ENCODE peak calls at places on chromosomes 16 and 17, in eight cellular contexts. One of them, this sample, is unnamed.

GRCh38 chr16:72936408-72936807 is 111.5 kb downstream of the ZFHX3 start:
- DNase-seq in Peyer's patch: no peak
- DNase-seq in BJ: no peak
- DNase-seq in fibroblast of the aortic adventitia: no peak
- DNase-seq in neural crest cell: no peak
- DNase-seq in AG10803: no peak
- DNase-seq in dorsolateral prefrontal cortex: no peak
- DNase-seq in bronchial epithelial cell: no peak
- DNase-seq in this sample: no peak

GRCh38 chr17:40872416-40872815 is 5.4 kb upstream of the KRT12 start:
- DNase-seq in Peyer's patch: no peak
- DNase-seq in BJ: no peak
- DNase-seq in fibroblast of the aortic adventitia: no peak
- DNase-seq in neural crest cell: no peak
- DNase-seq in AG10803: no peak
- DNase-seq in dorsolateral prefrontal cortex: no peak
- DNase-seq in bronchial epithelial cell: no peak
- DNase-seq in this sample: no peak

GRCh38 chr16:10668322-10669045 is 26.2 kb downstream of the TEKT5 start:
- DNase-seq in Peyer's patch: no peak
- DNase-seq in BJ: no peak
- DNase-seq in fibroblast of the aortic adventitia: peak
- DNase-seq in neural crest cell: peak
- DNase-seq in AG10803: peak
- DNase-seq in dorsolateral prefrontal cortex: no peak
- DNase-seq in bronchial epithelial cell: no peak
- DNase-seq in this sample: peak

GRCh38 chr17:38749222-38750043 is 1.3 kb upstream of the PCGF2 start:
- DNase-seq in Peyer's patch: peak
- DNase-seq in BJ: peak
- DNase-seq in fibroblast of the aortic adventitia: peak
- DNase-seq in neural crest cell: peak
- DNase-seq in AG10803: peak
- DNase-seq in dorsolateral prefrontal cortex: no peak
- DNase-seq in bronchial epithelial cell: no peak
- DNase-seq in this sample: no peak

GRCh38 chr17:17823433-17824118 is 13.2 kb downstream of the SREBF1 start:
- DNase-seq in Peyer's patch: peak
- DNase-seq in BJ: no peak
- DNase-seq in fibroblast of the aortic adventitia: peak
- DNase-seq in neural crest cell: peak
- DNase-seq in AG10803: peak
- DNase-seq in dorsolateral prefrontal cortex: peak
- DNase-seq in bronchial epithelial cell: peak
- DNase-seq in this sample: peak

GRCh38 chr17:596287-596686 is 118.4 kb downstream of the VPS53 start:
- DNase-seq in Peyer's patch: no peak
- DNase-seq in BJ: no peak
- DNase-seq in fibroblast of the aortic adventitia: no peak
- DNase-seq in neural crest cell: no peak
- DNase-seq in AG10803: no peak
- DNase-seq in dorsolateral prefrontal cortex: no peak
- DNase-seq in bronchial epithelial cell: peak
- DNase-seq in this sample: no peak

GRCh38 chr16:9260665-9261064 is 169.2 kb downstream of the HAPSTR1 start:
- DNase-seq in Peyer's patch: no peak
- DNase-seq in BJ: no peak
- DNase-seq in fibroblast of the aortic adventitia: no peak
- DNase-seq in neural crest cell: no peak
- DNase-seq in AG10803: no peak
- DNase-seq in dorsolateral prefrontal cortex: no peak
- DNase-seq in bronchial epithelial cell: no peak
- DNase-seq in this sample: no peak

GRCh38 chr16:53129281-53130192 is 74.7 kb downstream of the CHD9 start:
- DNase-seq in Peyer's patch: no peak
- DNase-seq in BJ: no peak
- DNase-seq in fibroblast of the aortic adventitia: peak
- DNase-seq in neural crest cell: no peak
- DNase-seq in AG10803: peak
- DNase-seq in dorsolateral prefrontal cortex: no peak
- DNase-seq in bronchial epithelial cell: peak
- DNase-seq in this sample: no peak

GRCh38 chr17:36182176-36183000 is 6.0 kb upstream of the TBC1D3B start:
- DNase-seq in Peyer's patch: peak
- DNase-seq in BJ: no peak
- DNase-seq in fibroblast of the aortic adventitia: no peak
- DNase-seq in neural crest cell: peak
- DNase-seq in AG10803: no peak
- DNase-seq in dorsolateral prefrontal cortex: no peak
- DNase-seq in bronchial epithelial cell: no peak
- DNase-seq in this sample: no peak

GRCh38 chr16:50839920-50840729 is 98.2 kb downstream of the CYLD start:
- DNase-seq in Peyer's patch: no peak
- DNase-seq in BJ: no peak
- DNase-seq in fibroblast of the aortic adventitia: no peak
- DNase-seq in neural crest cell: no peak
- DNase-seq in AG10803: no peak
- DNase-seq in dorsolateral prefrontal cortex: no peak
- DNase-seq in bronchial epithelial cell: no peak
- DNase-seq in this sample: no peak

GRCh38 chr17:28333083-28333746 is 2.1 kb downstream of the IFT20 start:
- DNase-seq in Peyer's patch: no peak
- DNase-seq in BJ: no peak
- DNase-seq in fibroblast of the aortic adventitia: no peak
- DNase-seq in neural crest cell: no peak
- DNase-seq in AG10803: no peak
- DNase-seq in dorsolateral prefrontal cortex: no peak
- DNase-seq in bronchial epithelial cell: no peak
- DNase-seq in this sample: no peak

GRCh38 chr17:77400445-77400870 is 259.7 kb downstream of the SEC14L1 start:
- DNase-seq in Peyer's patch: peak
- DNase-seq in BJ: no peak
- DNase-seq in fibroblast of the aortic adventitia: no peak
- DNase-seq in neural crest cell: no peak
- DNase-seq in AG10803: peak
- DNase-seq in dorsolateral prefrontal cortex: no peak
- DNase-seq in bronchial epithelial cell: no peak
- DNase-seq in this sample: peak

GRCh38 chr17:79388556-79389295 is 222.1 kb downstream of the RBFOX3 start:
- DNase-seq in Peyer's patch: peak
- DNase-seq in BJ: no peak
- DNase-seq in fibroblast of the aortic adventitia: peak
- DNase-seq in neural crest cell: peak
- DNase-seq in AG10803: peak
- DNase-seq in dorsolateral prefrontal cortex: peak
- DNase-seq in bronchial epithelial cell: peak
- DNase-seq in this sample: peak

GRCh38 chr16:31064882-31065461 is 9.1 kb downstream of the ZNF668 start:
- DNase-seq in Peyer's patch: no peak
- DNase-seq in BJ: peak
- DNase-seq in fibroblast of the aortic adventitia: peak
- DNase-seq in neural crest cell: no peak
- DNase-seq in AG10803: peak
- DNase-seq in dorsolateral prefrontal cortex: no peak
- DNase-seq in bronchial epithelial cell: peak
- DNase-seq in this sample: no peak

GRCh38 chr17:68972119-68972704 is 17.0 kb upstream of the ABCA8 start:
- DNase-seq in Peyer's patch: no peak
- DNase-seq in BJ: no peak
- DNase-seq in fibroblast of the aortic adventitia: peak
- DNase-seq in neural crest cell: peak
- DNase-seq in AG10803: peak
- DNase-seq in dorsolateral prefrontal cortex: no peak
- DNase-seq in bronchial epithelial cell: peak
- DNase-seq in this sample: peak

GRCh38 chr17:77526728-77527355 is 386.1 kb downstream of the SEC14L1 start:
- DNase-seq in Peyer's patch: no peak
- DNase-seq in BJ: no peak
- DNase-seq in fibroblast of the aortic adventitia: no peak
- DNase-seq in neural crest cell: no peak
- DNase-seq in AG10803: no peak
- DNase-seq in dorsolateral prefrontal cortex: no peak
- DNase-seq in bronchial epithelial cell: no peak
- DNase-seq in this sample: no peak

GRCh38 chr17:73231363-73231762 is 30.3 kb downstream of the CPSF4L start:
- DNase-seq in Peyer's patch: no peak
- DNase-seq in BJ: no peak
- DNase-seq in fibroblast of the aortic adventitia: peak
- DNase-seq in neural crest cell: no peak
- DNase-seq in AG10803: peak
- DNase-seq in dorsolateral prefrontal cortex: no peak
- DNase-seq in bronchial epithelial cell: no peak
- DNase-seq in this sample: no peak

GRCh38 chr17:2400474-2400866 is 390 bp downstream of the MNT start:
- DNase-seq in Peyer's patch: peak
- DNase-seq in BJ: no peak
- DNase-seq in fibroblast of the aortic adventitia: no peak
- DNase-seq in neural crest cell: peak
- DNase-seq in AG10803: peak
- DNase-seq in dorsolateral prefrontal cortex: no peak
- DNase-seq in bronchial epithelial cell: no peak
- DNase-seq in this sample: no peak

GRCh38 chr17:66541461-66542182 is 239.2 kb downstream of the PRKCA start:
- DNase-seq in Peyer's patch: no peak
- DNase-seq in BJ: peak
- DNase-seq in fibroblast of the aortic adventitia: peak
- DNase-seq in neural crest cell: no peak
- DNase-seq in AG10803: no peak
- DNase-seq in dorsolateral prefrontal cortex: no peak
- DNase-seq in bronchial epithelial cell: no peak
- DNase-seq in this sample: peak

GRCh38 chr16:10619271-10619849 is 39.0 kb upstream of the EMP2 start:
- DNase-seq in Peyer's patch: no peak
- DNase-seq in BJ: no peak
- DNase-seq in fibroblast of the aortic adventitia: no peak
- DNase-seq in neural crest cell: no peak
- DNase-seq in AG10803: no peak
- DNase-seq in dorsolateral prefrontal cortex: no peak
- DNase-seq in bronchial epithelial cell: no peak
- DNase-seq in this sample: peak

GRCh38 chr17:72407336-72408121 is 286.7 kb downstream of the SOX9 start:
- DNase-seq in Peyer's patch: no peak
- DNase-seq in BJ: peak
- DNase-seq in fibroblast of the aortic adventitia: peak
- DNase-seq in neural crest cell: no peak
- DNase-seq in AG10803: peak
- DNase-seq in dorsolateral prefrontal cortex: peak
- DNase-seq in bronchial epithelial cell: peak
- DNase-seq in this sample: peak

GRCh38 chr17:16534236-16534635 is 34.8 kb downstream of the ZNF287 start:
- DNase-seq in Peyer's patch: no peak
- DNase-seq in BJ: no peak
- DNase-seq in fibroblast of the aortic adventitia: no peak
- DNase-seq in neural crest cell: no peak
- DNase-seq in AG10803: no peak
- DNase-seq in dorsolateral prefrontal cortex: no peak
- DNase-seq in bronchial epithelial cell: no peak
- DNase-seq in this sample: no peak

GRCh38 chr17:16537130-16537458 is 31.9 kb downstream of the ZNF287 start:
- DNase-seq in Peyer's patch: no peak
- DNase-seq in BJ: no peak
- DNase-seq in fibroblast of the aortic adventitia: no peak
- DNase-seq in neural crest cell: no peak
- DNase-seq in AG10803: no peak
- DNase-seq in dorsolateral prefrontal cortex: no peak
- DNase-seq in bronchial epithelial cell: no peak
- DNase-seq in this sample: no peak
- TF ChIP-seq CTCF in Peyer's patch: no peak
- TF ChIP-seq CTCF in BJ: no peak
- TF ChIP-seq CTCF in fibroblast of the aortic adventitia: no peak
- TF ChIP-seq CTCF in neural crest cell: peak
- TF ChIP-seq CTCF in AG10803: no peak
- TF ChIP-seq CTCF in dorsolateral prefrontal cortex: peak
- TF ChIP-seq CTCF in bronchial epithelial cell: no peak
- TF ChIP-seq CTCF in this sample: no peak

GRCh38 chr16:1450218-1450617 is 5.9 kb upstream of the CCDC154 start:
- DNase-seq in Peyer's patch: no peak
- DNase-seq in BJ: no peak
- DNase-seq in fibroblast of the aortic adventitia: no peak
- DNase-seq in neural crest cell: no peak
- DNase-seq in AG10803: no peak
- DNase-seq in dorsolateral prefrontal cortex: peak
- DNase-seq in bronchial epithelial cell: no peak
- DNase-seq in this sample: no peak
- TF ChIP-seq CTCF in Peyer's patch: no peak
- TF ChIP-seq CTCF in BJ: no peak
- TF ChIP-seq CTCF in fibroblast of the aortic adventitia: no peak
- TF ChIP-seq CTCF in neural crest cell: no peak
- TF ChIP-seq CTCF in AG10803: no peak
- TF ChIP-seq CTCF in dorsolateral prefrontal cortex: no peak
- TF ChIP-seq CTCF in bronchial epithelial cell: no peak
- TF ChIP-seq CTCF in this sample: no peak

GRCh38 chr16:57061084-57061905 is 31.1 kb upstream of the CPNE2 start:
- DNase-seq in Peyer's patch: no peak
- DNase-seq in BJ: peak
- DNase-seq in fibroblast of the aortic adventitia: peak
- DNase-seq in neural crest cell: no peak
- DNase-seq in AG10803: peak
- DNase-seq in dorsolateral prefrontal cortex: no peak
- DNase-seq in bronchial epithelial cell: peak
- DNase-seq in this sample: no peak
- TF ChIP-seq CTCF in Peyer's patch: no peak
- TF ChIP-seq CTCF in BJ: no peak
- TF ChIP-seq CTCF in fibroblast of the aortic adventitia: no peak
- TF ChIP-seq CTCF in neural crest cell: no peak
- TF ChIP-seq CTCF in AG10803: no peak
- TF ChIP-seq CTCF in dorsolateral prefrontal cortex: no peak
- TF ChIP-seq CTCF in bronchial epithelial cell: no peak
- TF ChIP-seq CTCF in this sample: no peak

DNA sequence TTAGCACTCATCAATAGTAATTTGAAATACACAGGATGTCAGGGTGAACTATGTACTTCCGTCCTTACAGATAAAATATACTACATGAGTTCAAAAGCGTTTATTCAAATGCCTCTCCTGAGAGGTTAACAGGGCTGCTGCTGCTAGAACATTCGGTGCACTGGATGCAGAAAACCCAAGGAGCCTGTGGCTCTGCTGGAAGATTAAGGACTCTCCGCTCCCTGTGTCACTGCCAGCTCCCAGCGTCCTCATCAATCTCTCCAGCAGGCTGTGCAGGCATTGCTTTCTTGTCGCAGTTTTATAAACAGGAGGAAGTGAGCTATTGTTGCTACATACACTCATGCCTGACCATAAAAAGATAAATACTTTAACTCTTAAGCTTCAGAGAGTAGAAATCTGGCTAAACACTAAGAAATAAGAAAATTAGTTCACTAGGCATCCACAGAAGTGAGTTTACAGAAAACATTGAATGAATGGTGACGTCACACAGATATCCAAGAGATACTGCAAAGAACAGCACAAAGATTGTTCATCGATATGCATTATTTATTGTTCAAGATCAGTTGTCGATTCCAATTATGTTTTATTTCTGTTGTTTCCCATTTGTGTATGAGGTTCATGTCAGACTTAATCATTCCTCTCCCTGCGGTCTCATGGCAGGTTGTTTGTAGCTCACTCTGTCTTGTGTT is 128.0 kb upstream of the MON1B start:
- DNase-seq in Peyer's patch: no peak
- DNase-seq in BJ: no peak
- DNase-seq in fibroblast of the aortic adventitia: no peak
- DNase-seq in neural crest cell: no peak
- DNase-seq in AG10803: no peak
- DNase-seq in dorsolateral prefrontal cortex: no peak
- DNase-seq in bronchial epithelial cell: no peak
- DNase-seq in this sample: no peak
- TF ChIP-seq CTCF in Peyer's patch: no peak
- TF ChIP-seq CTCF in BJ: no peak
- TF ChIP-seq CTCF in fibroblast of the aortic adventitia: no peak
- TF ChIP-seq CTCF in neural crest cell: no peak
- TF ChIP-seq CTCF in AG10803: no peak
- TF ChIP-seq CTCF in dorsolateral prefrontal cortex: no peak
- TF ChIP-seq CTCF in bronchial epithelial cell: no peak
- TF ChIP-seq CTCF in this sample: no peak

GRCh38 chr16:22055881-22056280 is 36.5 kb upstream of the VWA3A start:
- DNase-seq in Peyer's patch: no peak
- DNase-seq in BJ: no peak
- DNase-seq in fibroblast of the aortic adventitia: no peak
- DNase-seq in neural crest cell: no peak
- DNase-seq in AG10803: no peak
- DNase-seq in dorsolateral prefrontal cortex: no peak
- DNase-seq in bronchial epithelial cell: no peak
- DNase-seq in this sample: no peak
- TF ChIP-seq CTCF in Peyer's patch: no peak
- TF ChIP-seq CTCF in BJ: no peak
- TF ChIP-seq CTCF in fibroblast of the aortic adventitia: peak
- TF ChIP-seq CTCF in neural crest cell: peak
- TF ChIP-seq CTCF in AG10803: no peak
- TF ChIP-seq CTCF in dorsolateral prefrontal cortex: no peak
- TF ChIP-seq CTCF in bronchial epithelial cell: peak
- TF ChIP-seq CTCF in this sample: no peak